ENCODE peak calls at places on chromosomes 13 and 19, in six cellular contexts. Y is cardiac muscle cell; R is small intestine; B is naive thymus-derived CD4-positive, alpha-beta T cell; T is tibial artery; L is adrenal gland. I is an unnamed sample. For H3K4me1, the result is how much of the 10 kb centered on the place peaks cover.

GRCh38 chr19:48826606-48827020 is 9.7 kb downstream of the HSD17B14 start:
- DNase-seq in L (no peak), R (no peak), B (no peak), T (no peak), Y (no peak), I (no peak)

GRCh38 chr19:36417752-36418286 is 625 bp downstream of the ZFP82 start:
- DNase-seq in B (no peak), R (peak), L (peak), Y (no peak), T (no peak), I (no peak)

GRCh38 chr13:113001251-113002140 is 32.5 kb downstream of the MCF2L start:
- DNase-seq in B (no peak), R (peak), T (no peak), Y (peak), L (peak), I (no peak)

GRCh38 chr19:8221161-8221560 is 12.0 kb downstream of the CERS4 start:
- DNase-seq in B (no peak), R (no peak), T (no peak), Y (no peak), L (no peak), I (no peak)

GRCh38 chr13:97136418-97136817 is 85.7 kb upstream of the MBNL2 start:
- DNase-seq in T (no peak), L (no peak), B (no peak), Y (no peak), R (no peak), I (no peak)

GRCh38 chr13:74206061-74206561 is 71.9 kb upstream of the KLF12 start:
- DNase-seq in R (no peak), Y (peak), L (no peak), B (no peak), T (no peak), I (no peak)

GRCh38 chr19:5403968-5404640 is 51.1 kb upstream of the ZNRF4 start:
- DNase-seq in R (peak), B (peak), T (peak), L (peak), Y (peak), I (peak)

GRCh38 chr13:75271851-75272250 is 210.1 kb downstream of the TBC1D4 start:
- DNase-seq in B (no peak), Y (peak), T (no peak), L (no peak), R (no peak), I (no peak)

GRCh38 chr13:98293103-98293502 is 116.0 kb upstream of the RNF113B start:
- DNase-seq in Y (no peak), R (no peak), L (no peak), B (no peak), T (no peak), I (no peak)

GRCh38 chr13:19587635-19588300 is 26.4 kb upstream of the TPTE2 start:
- DNase-seq in T (no peak), Y (peak), B (no peak), R (peak), L (no peak), I (no peak)

GRCh38 chr13:71611292-71611691 is 255.7 kb downstream of the DACH1 start:
- DNase-seq in R (no peak), B (no peak), Y (no peak), L (no peak), T (no peak), I (no peak)

GRCh38 chr13:106874308-106874707 is 306.4 kb upstream of the ARGLU1 start:
- DNase-seq in R (no peak), Y (peak), L (no peak), T (no peak), B (no peak), I (no peak)

GRCh38 chr13:29508130-29508873 is 87.2 kb downstream of the SLC7A1 start:
- DNase-seq in L (peak), B (peak), T (peak), R (peak), Y (peak), I (peak)

GRCh38 chr19:45615795-45616708 is 14.0 kb upstream of the GPR4 start:
- DNase-seq in Y (peak), T (peak), R (peak), B (peak), L (peak), I (peak)

DNA sequence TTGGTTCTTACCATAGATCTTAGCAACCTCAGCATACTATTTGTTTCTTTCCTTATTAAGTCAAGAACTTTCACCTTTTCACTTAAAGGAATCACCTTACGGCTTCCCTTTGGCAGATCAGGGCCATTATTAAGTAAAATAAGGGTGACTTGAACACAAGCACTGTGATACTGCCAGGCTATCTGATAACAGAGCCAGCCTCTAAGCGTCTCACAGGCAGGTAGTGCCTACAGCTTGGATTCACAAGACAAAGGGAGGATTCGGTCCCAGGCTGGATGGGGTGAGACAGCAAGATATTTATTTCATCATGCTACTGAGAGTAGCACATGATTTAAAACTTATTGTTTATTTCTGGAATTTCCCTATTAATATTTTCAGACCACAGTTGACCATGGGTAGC is 218.6 kb downstream of the FOXO1 start:
- DNase-seq in R (peak), L (no peak), T (no peak), Y (no peak), B (no peak), I (no peak)
- H3K4me1 ChIP-seq in R (under half), L (under half), T (under half), Y (under half), B (under half), I (under half)

GRCh38 chr13:99656092-99656745 is 154.9 kb downstream of the TM9SF2 start:
- DNase-seq in T (peak), B (peak), L (peak), Y (peak), R (peak), I (peak)
- H3K4me3 ChIP-seq in T (no peak), B (peak), L (no peak), Y (no peak), R (peak), I (peak)

DNA sequence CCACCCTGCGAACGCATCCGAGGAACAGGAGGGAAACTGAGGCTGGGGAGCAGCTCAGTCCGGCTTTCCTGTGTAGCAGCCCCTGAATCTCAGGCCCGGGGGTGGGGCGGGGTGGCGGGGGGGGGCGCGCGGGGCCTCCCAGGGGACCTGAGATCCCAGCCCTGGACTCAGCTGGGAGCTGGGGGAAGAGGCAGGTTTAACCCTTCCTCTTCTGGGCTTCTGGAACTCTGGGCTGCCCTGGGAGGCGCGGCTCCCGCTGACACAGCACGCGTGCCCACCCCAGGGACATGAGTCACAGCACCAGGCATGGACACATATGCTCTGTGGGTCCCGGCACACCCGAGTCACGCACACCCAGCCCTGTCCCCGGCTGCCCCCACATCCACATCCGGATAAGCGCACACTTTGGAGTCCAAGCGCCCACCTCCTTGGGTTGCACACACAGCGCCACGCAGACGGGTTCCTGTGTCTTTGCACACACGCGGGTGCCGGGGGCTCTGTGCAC is 3.5 kb upstream of the CIRBP start:
- DNase-seq in B (peak), Y (peak), L (peak), T (peak), R (peak), I (peak)
- H3K4me1 ChIP-seq in B (under half), Y (half or more), L (half or more), T (half or more), R (under half), I (half or more)

GRCh38 chr13:114064516-114065140 is 67.8 kb downstream of the RASA3 start:
- DNase-seq in Y (peak), L (peak), B (no peak), T (no peak), R (peak), I (no peak)
- H3K4me3 ChIP-seq in Y (no peak), L (peak), B (peak), T (peak), R (peak), I (peak)